ENCODE peak calls at places on chromosomes 5 and 9, in nine cellular contexts. One of them, this sample, is unnamed.

GRCh38 chr5:172097356-172097755 is 90.7 kb downstream of the STK10 start:
- DNase-seq in NB4: no peak
- DNase-seq in fibroblast of lung: no peak
- DNase-seq in bronchial epithelial cell: no peak
- DNase-seq in neuronal stem cell: no peak
- DNase-seq in mucosa of descending colon: no peak
- DNase-seq in psoas muscle: no peak
- DNase-seq in GM06990: no peak
- DNase-seq in pancreas: no peak
- DNase-seq in this sample: no peak

GRCh38 chr9:115855458-115856133 is 298.0 kb upstream of the PAPPA start:
- DNase-seq in psoas muscle: no peak
- DNase-seq in neuronal stem cell: peak
- DNase-seq in GM06990: no peak
- DNase-seq in pancreas: no peak
- DNase-seq in mucosa of descending colon: no peak
- DNase-seq in bronchial epithelial cell: no peak
- DNase-seq in fibroblast of lung: peak
- DNase-seq in NB4: no peak
- DNase-seq in this sample: no peak

GRCh38 chr9:106621299-106621920 is 241.6 kb upstream of the ZNF462 start:
- DNase-seq in GM06990: no peak
- DNase-seq in neuronal stem cell: peak
- DNase-seq in NB4: no peak
- DNase-seq in pancreas: no peak
- DNase-seq in fibroblast of lung: peak
- DNase-seq in psoas muscle: no peak
- DNase-seq in bronchial epithelial cell: no peak
- DNase-seq in mucosa of descending colon: no peak
- DNase-seq in this sample: no peak

GRCh38 chr9:121447341-121447834 is 52.3 kb downstream of the GGTA1 start:
- DNase-seq in mucosa of descending colon: no peak
- DNase-seq in bronchial epithelial cell: no peak
- DNase-seq in pancreas: no peak
- DNase-seq in GM06990: no peak
- DNase-seq in NB4: peak
- DNase-seq in psoas muscle: no peak
- DNase-seq in neuronal stem cell: no peak
- DNase-seq in fibroblast of lung: peak
- DNase-seq in this sample: no peak

GRCh38 chr9:23659346-23660006 is 166.6 kb downstream of the ELAVL2 start:
- DNase-seq in pancreas: no peak
- DNase-seq in GM06990: no peak
- DNase-seq in psoas muscle: no peak
- DNase-seq in neuronal stem cell: no peak
- DNase-seq in mucosa of descending colon: no peak
- DNase-seq in fibroblast of lung: no peak
- DNase-seq in NB4: no peak
- DNase-seq in bronchial epithelial cell: peak
- DNase-seq in this sample: no peak

GRCh38 chr5:102222772-102223171 is 73.3 kb downstream of the SLCO4C1 start:
- DNase-seq in GM06990: no peak
- DNase-seq in NB4: no peak
- DNase-seq in pancreas: no peak
- DNase-seq in fibroblast of lung: no peak
- DNase-seq in bronchial epithelial cell: no peak
- DNase-seq in psoas muscle: no peak
- DNase-seq in neuronal stem cell: no peak
- DNase-seq in mucosa of descending colon: no peak
- DNase-seq in this sample: no peak

GRCh38 chr5:177600458-177601018 is 606 bp downstream of the B4GALT7 start:
- DNase-seq in fibroblast of lung: peak
- DNase-seq in psoas muscle: no peak
- DNase-seq in neuronal stem cell: no peak
- DNase-seq in NB4: no peak
- DNase-seq in mucosa of descending colon: no peak
- DNase-seq in bronchial epithelial cell: peak
- DNase-seq in GM06990: no peak
- DNase-seq in pancreas: no peak
- DNase-seq in this sample: no peak

GRCh38 chr5:150672237-150672883 is 11.3 kb downstream of the MYOZ3 start:
- DNase-seq in NB4: peak
- DNase-seq in GM06990: no peak
- DNase-seq in neuronal stem cell: no peak
- DNase-seq in pancreas: peak
- DNase-seq in mucosa of descending colon: peak
- DNase-seq in fibroblast of lung: peak
- DNase-seq in bronchial epithelial cell: peak
- DNase-seq in psoas muscle: peak
- DNase-seq in this sample: no peak

GRCh38 chr9:115142090-115142489 is 24.1 kb upstream of the TNC start:
- DNase-seq in bronchial epithelial cell: no peak
- DNase-seq in fibroblast of lung: no peak
- DNase-seq in pancreas: no peak
- DNase-seq in psoas muscle: no peak
- DNase-seq in GM06990: no peak
- DNase-seq in neuronal stem cell: no peak
- DNase-seq in NB4: no peak
- DNase-seq in mucosa of descending colon: no peak
- DNase-seq in this sample: no peak

GRCh38 chr5:93874080-93874479 is 132.7 kb upstream of the POU5F2 start:
- DNase-seq in psoas muscle: no peak
- DNase-seq in neuronal stem cell: no peak
- DNase-seq in pancreas: no peak
- DNase-seq in NB4: no peak
- DNase-seq in fibroblast of lung: peak
- DNase-seq in bronchial epithelial cell: peak
- DNase-seq in GM06990: no peak
- DNase-seq in mucosa of descending colon: no peak
- DNase-seq in this sample: no peak

GRCh38 chr9:116646661-116647514 is 40.2 kb upstream of the TRIM32 start:
- DNase-seq in NB4: peak
- DNase-seq in bronchial epithelial cell: peak
- DNase-seq in neuronal stem cell: peak
- DNase-seq in GM06990: no peak
- DNase-seq in fibroblast of lung: peak
- DNase-seq in psoas muscle: no peak
- DNase-seq in pancreas: no peak
- DNase-seq in mucosa of descending colon: no peak
- DNase-seq in this sample: peak

GRCh38 chr9:109312783-109313182 is 8.1 kb downstream of the EPB41L4B start:
- DNase-seq in mucosa of descending colon: no peak
- DNase-seq in NB4: no peak
- DNase-seq in pancreas: no peak
- DNase-seq in psoas muscle: no peak
- DNase-seq in neuronal stem cell: no peak
- DNase-seq in fibroblast of lung: no peak
- DNase-seq in GM06990: no peak
- DNase-seq in bronchial epithelial cell: no peak
- DNase-seq in this sample: no peak

GRCh38 chr9:109856785-109857184 is 76.8 kb downstream of the PALM2AKAP2 start:
- DNase-seq in GM06990: no peak
- DNase-seq in neuronal stem cell: no peak
- DNase-seq in psoas muscle: peak
- DNase-seq in bronchial epithelial cell: no peak
- DNase-seq in fibroblast of lung: peak
- DNase-seq in mucosa of descending colon: no peak
- DNase-seq in NB4: peak
- DNase-seq in pancreas: no peak
- DNase-seq in this sample: peak

GRCh38 chr9:75071530-75072122 is 16.3 kb downstream of the NMRK1 start:
- DNase-seq in pancreas: no peak
- DNase-seq in fibroblast of lung: peak
- DNase-seq in GM06990: peak
- DNase-seq in NB4: no peak
- DNase-seq in mucosa of descending colon: peak
- DNase-seq in bronchial epithelial cell: peak
- DNase-seq in neuronal stem cell: no peak
- DNase-seq in psoas muscle: no peak
- DNase-seq in this sample: no peak

GRCh38 chr5:148229840-148230239 is 8.5 kb upstream of the MARCOL start:
- DNase-seq in psoas muscle: no peak
- DNase-seq in GM06990: no peak
- DNase-seq in pancreas: no peak
- DNase-seq in mucosa of descending colon: no peak
- DNase-seq in neuronal stem cell: no peak
- DNase-seq in bronchial epithelial cell: no peak
- DNase-seq in NB4: no peak
- DNase-seq in fibroblast of lung: no peak
- DNase-seq in this sample: no peak

GRCh38 chr5:148228392-148228984 is 9.8 kb upstream of the MARCOL start:
- DNase-seq in neuronal stem cell: no peak
- DNase-seq in NB4: no peak
- DNase-seq in psoas muscle: no peak
- DNase-seq in mucosa of descending colon: no peak
- DNase-seq in GM06990: no peak
- DNase-seq in pancreas: no peak
- DNase-seq in bronchial epithelial cell: no peak
- DNase-seq in fibroblast of lung: no peak
- DNase-seq in this sample: no peak

DNA sequence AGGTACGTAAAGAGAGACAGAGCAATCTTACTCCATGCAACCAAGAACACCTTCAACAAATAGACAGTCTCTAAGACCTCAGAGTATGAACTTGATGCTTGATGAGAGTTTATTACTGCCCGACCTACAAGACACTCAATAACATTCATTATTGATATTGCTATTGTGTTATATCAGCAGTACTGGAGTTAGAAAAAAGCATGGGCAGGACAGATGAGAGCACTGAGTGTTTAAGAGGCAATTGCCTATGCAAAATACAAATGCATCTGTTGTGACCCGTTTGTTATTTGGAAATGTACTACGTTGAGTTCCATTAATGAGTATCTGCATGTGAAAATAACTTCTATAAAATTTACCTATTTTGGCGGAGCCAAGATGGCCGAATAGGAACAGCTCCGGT is 8.1 kb upstream of the MARCOL start:
- DNase-seq in psoas muscle: no peak
- DNase-seq in GM06990: no peak
- DNase-seq in neuronal stem cell: no peak
- DNase-seq in bronchial epithelial cell: no peak
- DNase-seq in mucosa of descending colon: no peak
- DNase-seq in fibroblast of lung: no peak
- DNase-seq in pancreas: no peak
- DNase-seq in NB4: no peak
- DNase-seq in this sample: no peak
- H3K4me3 ChIP-seq in psoas muscle: no peak
- H3K4me3 ChIP-seq in GM06990: no peak
- H3K4me3 ChIP-seq in neuronal stem cell: no peak
- H3K4me3 ChIP-seq in bronchial epithelial cell: no peak
- H3K4me3 ChIP-seq in mucosa of descending colon: no peak
- H3K4me3 ChIP-seq in fibroblast of lung: no peak
- H3K4me3 ChIP-seq in pancreas: no peak
- H3K4me3 ChIP-seq in NB4: no peak
- H3K4me3 ChIP-seq in this sample: no peak

GRCh38 chr5:59261969-59262368 is 631.6 kb downstream of the PDE4D start:
- DNase-seq in NB4: no peak
- DNase-seq in GM06990: no peak
- DNase-seq in pancreas: no peak
- DNase-seq in mucosa of descending colon: no peak
- DNase-seq in neuronal stem cell: no peak
- DNase-seq in fibroblast of lung: no peak
- DNase-seq in bronchial epithelial cell: no peak
- DNase-seq in psoas muscle: no peak
- DNase-seq in this sample: no peak
- H3K4me3 ChIP-seq in NB4: no peak
- H3K4me3 ChIP-seq in GM06990: no peak
- H3K4me3 ChIP-seq in pancreas: no peak
- H3K4me3 ChIP-seq in mucosa of descending colon: no peak
- H3K4me3 ChIP-seq in neuronal stem cell: no peak
- H3K4me3 ChIP-seq in fibroblast of lung: no peak
- H3K4me3 ChIP-seq in bronchial epithelial cell: no peak
- H3K4me3 ChIP-seq in psoas muscle: no peak
- H3K4me3 ChIP-seq in this sample: no peak

DNA sequence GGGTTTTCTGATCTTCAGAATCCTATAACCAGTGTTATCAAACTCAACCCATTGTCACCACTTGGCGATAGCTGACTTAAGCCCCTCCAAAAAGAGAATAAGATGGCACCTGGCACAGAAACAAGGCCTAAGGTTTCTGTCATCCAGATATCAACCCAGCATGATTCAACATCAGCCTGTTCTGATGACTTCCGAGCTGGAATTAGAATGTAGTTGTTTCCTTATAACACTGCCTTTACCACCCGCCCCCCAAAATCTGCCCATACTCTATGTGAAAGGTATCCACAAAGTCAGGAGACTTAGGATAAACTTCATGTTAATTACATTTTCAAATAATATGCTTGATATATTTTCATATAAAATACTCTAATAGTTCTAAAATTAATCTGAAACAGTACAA is 5.2 kb downstream of the KLF9 start:
- DNase-seq in NB4: no peak
- DNase-seq in pancreas: no peak
- DNase-seq in neuronal stem cell: no peak
- DNase-seq in mucosa of descending colon: no peak
- DNase-seq in fibroblast of lung: no peak
- DNase-seq in GM06990: no peak
- DNase-seq in bronchial epithelial cell: no peak
- DNase-seq in psoas muscle: no peak
- DNase-seq in this sample: no peak
- H3K4me3 ChIP-seq in NB4: no peak
- H3K4me3 ChIP-seq in pancreas: no peak
- H3K4me3 ChIP-seq in neuronal stem cell: no peak
- H3K4me3 ChIP-seq in mucosa of descending colon: no peak
- H3K4me3 ChIP-seq in fibroblast of lung: no peak
- H3K4me3 ChIP-seq in GM06990: no peak
- H3K4me3 ChIP-seq in bronchial epithelial cell: no peak
- H3K4me3 ChIP-seq in psoas muscle: peak
- H3K4me3 ChIP-seq in this sample: no peak

DNA sequence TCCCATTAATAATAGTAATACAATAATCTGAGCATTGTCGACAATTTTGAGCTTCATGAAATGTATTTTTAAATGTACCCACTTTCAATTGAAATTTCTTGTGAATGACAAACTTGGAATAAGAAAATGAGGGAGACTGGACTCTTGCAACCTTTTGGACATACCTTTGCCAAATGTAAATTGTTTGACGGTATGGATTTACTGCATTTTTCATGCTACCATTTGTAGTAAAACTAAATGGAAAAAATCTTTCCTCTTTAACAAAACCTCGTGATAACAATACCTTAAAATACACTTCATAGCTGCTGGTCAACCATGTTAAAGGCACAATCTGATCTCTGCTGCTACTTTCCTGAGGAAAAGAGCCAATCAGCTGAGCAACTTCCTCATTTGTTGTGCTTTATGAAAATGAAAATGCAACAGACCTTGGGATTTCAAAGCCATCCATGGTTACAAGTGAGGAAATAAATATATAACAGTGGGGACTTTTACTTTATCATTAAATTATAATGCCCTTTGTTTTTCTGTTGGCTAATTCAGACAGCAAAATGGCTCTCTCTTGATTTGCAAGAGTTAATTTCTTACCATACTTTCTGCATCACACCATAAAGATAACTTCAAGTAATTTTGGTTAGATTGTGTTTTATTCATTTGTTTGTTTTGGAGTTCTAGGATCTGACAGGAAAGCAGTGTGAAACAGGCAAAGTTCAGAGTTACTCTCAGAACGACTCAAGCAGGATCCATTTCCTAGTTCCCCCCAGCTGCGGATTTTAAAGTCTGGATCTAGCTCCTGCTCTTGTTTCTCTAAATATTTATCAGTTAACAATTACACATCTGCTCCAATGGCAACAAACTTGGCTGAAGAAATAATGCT is 1.1 kb downstream of the ALDH1A1 start:
- DNase-seq in fibroblast of lung: no peak
- DNase-seq in mucosa of descending colon: no peak
- DNase-seq in neuronal stem cell: no peak
- DNase-seq in bronchial epithelial cell: no peak
- DNase-seq in NB4: no peak
- DNase-seq in pancreas: no peak
- DNase-seq in psoas muscle: no peak
- DNase-seq in GM06990: no peak
- DNase-seq in this sample: no peak
- H3K4me3 ChIP-seq in fibroblast of lung: no peak
- H3K4me3 ChIP-seq in mucosa of descending colon: no peak
- H3K4me3 ChIP-seq in neuronal stem cell: no peak
- H3K4me3 ChIP-seq in bronchial epithelial cell: no peak
- H3K4me3 ChIP-seq in NB4: no peak
- H3K4me3 ChIP-seq in pancreas: peak
- H3K4me3 ChIP-seq in psoas muscle: peak
- H3K4me3 ChIP-seq in GM06990: no peak
- H3K4me3 ChIP-seq in this sample: no peak

This sample was measured in BE2C.